ENCODE peak calls at places on chromosomes 12 and 14, in ten cellular contexts. One of them, this sample, is unnamed.

GRCh38 chr12:68405292-68405900 is 73.2 kb upstream of the MDM1 start:
- DNase-seq in left colon: no peak
- DNase-seq in AG10803: peak; percentile 71
- DNase-seq in activated CD4-positive, alpha-beta T cell treated with anti-CD3 and anti-CD28 coated beads for 36 hours: no peak
- DNase-seq in CD4-positive, alpha-beta T cell: no peak
- DNase-seq in iPS-NIHi11: no peak
- DNase-seq in GM20000: no peak
- DNase-seq in putamen: no peak
- DNase-seq in HFF-Myc: no peak
- DNase-seq in activated T-helper 1 cell treated with anti-CD3 and anti-CD28 coated beads, Interleukin-12 subunit alpha, Interleukin-12 subunit beta, Interleukin-2, Interleukin-4 antibody, amounts not matched to agents 30 ng/mL and 10 ng/mL and 1 ng/mL, durations not matched to agents 14 hours and 24 hours and 36 hours: no peak
- DNase-seq in this sample: no peak

GRCh38 chr14:39169541-39169900 is 612 bp downstream of the TRAPPC6B start:
- DNase-seq in left colon: no peak
- DNase-seq in AG10803: no peak
- DNase-seq in activated CD4-positive, alpha-beta T cell treated with anti-CD3 and anti-CD28 coated beads for 36 hours: no peak
- DNase-seq in CD4-positive, alpha-beta T cell: no peak
- DNase-seq in iPS-NIHi11: no peak
- DNase-seq in GM20000: no peak
- DNase-seq in putamen: no peak
- DNase-seq in HFF-Myc: no peak
- DNase-seq in activated T-helper 1 cell treated with anti-CD3 and anti-CD28 coated beads, Interleukin-12 subunit alpha, Interleukin-12 subunit beta, Interleukin-2, Interleukin-4 antibody, amounts not matched to agents 30 ng/mL and 10 ng/mL and 1 ng/mL, durations not matched to agents 14 hours and 24 hours and 36 hours: no peak
- DNase-seq in this sample: no peak

GRCh38 chr14:102196436-102197230 is 56.9 kb downstream of the WDR20 start:
- DNase-seq in left colon: no peak
- DNase-seq in AG10803: no peak
- DNase-seq in activated CD4-positive, alpha-beta T cell treated with anti-CD3 and anti-CD28 coated beads for 36 hours: no peak
- DNase-seq in CD4-positive, alpha-beta T cell: no peak
- DNase-seq in iPS-NIHi11: no peak
- DNase-seq in GM20000: no peak
- DNase-seq in putamen: peak; percentile 97
- DNase-seq in HFF-Myc: no peak
- DNase-seq in activated T-helper 1 cell treated with anti-CD3 and anti-CD28 coated beads, Interleukin-12 subunit alpha, Interleukin-12 subunit beta, Interleukin-2, Interleukin-4 antibody, amounts not matched to agents 30 ng/mL and 10 ng/mL and 1 ng/mL, durations not matched to agents 14 hours and 24 hours and 36 hours: no peak
- DNase-seq in this sample: no peak

GRCh38 chr14:75335588-75335987 is 57.0 kb downstream of the FOS start:
- DNase-seq in left colon: no peak
- DNase-seq in AG10803: no peak
- DNase-seq in activated CD4-positive, alpha-beta T cell treated with anti-CD3 and anti-CD28 coated beads for 36 hours: no peak
- DNase-seq in CD4-positive, alpha-beta T cell: no peak
- DNase-seq in iPS-NIHi11: peak; percentile 39
- DNase-seq in GM20000: no peak
- DNase-seq in putamen: peak; percentile 59
- DNase-seq in HFF-Myc: no peak
- DNase-seq in activated T-helper 1 cell treated with anti-CD3 and anti-CD28 coated beads, Interleukin-12 subunit alpha, Interleukin-12 subunit beta, Interleukin-2, Interleukin-4 antibody, amounts not matched to agents 30 ng/mL and 10 ng/mL and 1 ng/mL, durations not matched to agents 14 hours and 24 hours and 36 hours: no peak
- DNase-seq in this sample: no peak

GRCh38 chr14:35365130-35366047 is 39.2 kb downstream of the NFKBIA start:
- DNase-seq in left colon: peak; percentile 81
- DNase-seq in AG10803: peak; percentile 83
- DNase-seq in activated CD4-positive, alpha-beta T cell treated with anti-CD3 and anti-CD28 coated beads for 36 hours: peak; percentile 93
- DNase-seq in CD4-positive, alpha-beta T cell: peak; percentile 26
- DNase-seq in iPS-NIHi11: no peak
- DNase-seq in GM20000: peak; percentile 63
- DNase-seq in putamen: no peak
- DNase-seq in HFF-Myc: no peak
- DNase-seq in activated T-helper 1 cell treated with anti-CD3 and anti-CD28 coated beads, Interleukin-12 subunit alpha, Interleukin-12 subunit beta, Interleukin-2, Interleukin-4 antibody, amounts not matched to agents 30 ng/mL and 10 ng/mL and 1 ng/mL, durations not matched to agents 14 hours and 24 hours and 36 hours: peak; percentile 52
- DNase-seq in this sample: peak; percentile 41

GRCh38 chr14:100640481-100641273 is 53.5 kb upstream of the BEGAIN start:
- DNase-seq in left colon: no peak
- DNase-seq in AG10803: no peak
- DNase-seq in activated CD4-positive, alpha-beta T cell treated with anti-CD3 and anti-CD28 coated beads for 36 hours: peak; percentile 89
- DNase-seq in CD4-positive, alpha-beta T cell: peak; percentile 74
- DNase-seq in iPS-NIHi11: no peak
- DNase-seq in GM20000: peak; percentile 63
- DNase-seq in putamen: no peak
- DNase-seq in HFF-Myc: no peak
- DNase-seq in activated T-helper 1 cell treated with anti-CD3 and anti-CD28 coated beads, Interleukin-12 subunit alpha, Interleukin-12 subunit beta, Interleukin-2, Interleukin-4 antibody, amounts not matched to agents 30 ng/mL and 10 ng/mL and 1 ng/mL, durations not matched to agents 14 hours and 24 hours and 36 hours: peak; percentile 79
- DNase-seq in this sample: peak; percentile 64

GRCh38 chr14:55604900-55605418 is 25.0 kb downstream of the KTN1 start:
- DNase-seq in left colon: no peak
- DNase-seq in AG10803: no peak
- DNase-seq in activated CD4-positive, alpha-beta T cell treated with anti-CD3 and anti-CD28 coated beads for 36 hours: no peak
- DNase-seq in CD4-positive, alpha-beta T cell: no peak
- DNase-seq in iPS-NIHi11: no peak
- DNase-seq in GM20000: no peak
- DNase-seq in putamen: no peak
- DNase-seq in HFF-Myc: no peak
- DNase-seq in activated T-helper 1 cell treated with anti-CD3 and anti-CD28 coated beads, Interleukin-12 subunit alpha, Interleukin-12 subunit beta, Interleukin-2, Interleukin-4 antibody, amounts not matched to agents 30 ng/mL and 10 ng/mL and 1 ng/mL, durations not matched to agents 14 hours and 24 hours and 36 hours: no peak
- DNase-seq in this sample: no peak

GRCh38 chr12:110117948-110118685 is 6.0 kb upstream of the IFT81 start:
- DNase-seq in left colon: no peak
- DNase-seq in AG10803: no peak
- DNase-seq in activated CD4-positive, alpha-beta T cell treated with anti-CD3 and anti-CD28 coated beads for 36 hours: no peak
- DNase-seq in CD4-positive, alpha-beta T cell: no peak
- DNase-seq in iPS-NIHi11: no peak
- DNase-seq in GM20000: no peak
- DNase-seq in putamen: no peak
- DNase-seq in HFF-Myc: no peak
- DNase-seq in activated T-helper 1 cell treated with anti-CD3 and anti-CD28 coated beads, Interleukin-12 subunit alpha, Interleukin-12 subunit beta, Interleukin-2, Interleukin-4 antibody, amounts not matched to agents 30 ng/mL and 10 ng/mL and 1 ng/mL, durations not matched to agents 14 hours and 24 hours and 36 hours: no peak
- DNase-seq in this sample: no peak

GRCh38 chr12:85872497-85873091 is 1.5 kb upstream of the NTS start:
- DNase-seq in left colon: no peak
- DNase-seq in AG10803: peak; percentile 67
- DNase-seq in activated CD4-positive, alpha-beta T cell treated with anti-CD3 and anti-CD28 coated beads for 36 hours: no peak
- DNase-seq in CD4-positive, alpha-beta T cell: no peak
- DNase-seq in iPS-NIHi11: peak; percentile 21
- DNase-seq in GM20000: peak; percentile 27
- DNase-seq in putamen: peak; percentile 37
- DNase-seq in HFF-Myc: peak; percentile 33
- DNase-seq in activated T-helper 1 cell treated with anti-CD3 and anti-CD28 coated beads, Interleukin-12 subunit alpha, Interleukin-12 subunit beta, Interleukin-2, Interleukin-4 antibody, amounts not matched to agents 30 ng/mL and 10 ng/mL and 1 ng/mL, durations not matched to agents 14 hours and 24 hours and 36 hours: no peak
- DNase-seq in this sample: peak; percentile 73

GRCh38 chr14:76589246-76589645 is 172.0 kb upstream of the VASH1 start:
- DNase-seq in left colon: no peak
- DNase-seq in AG10803: no peak
- DNase-seq in activated CD4-positive, alpha-beta T cell treated with anti-CD3 and anti-CD28 coated beads for 36 hours: no peak
- DNase-seq in CD4-positive, alpha-beta T cell: no peak
- DNase-seq in iPS-NIHi11: no peak
- DNase-seq in GM20000: no peak
- DNase-seq in putamen: no peak
- DNase-seq in HFF-Myc: no peak
- DNase-seq in activated T-helper 1 cell treated with anti-CD3 and anti-CD28 coated beads, Interleukin-12 subunit alpha, Interleukin-12 subunit beta, Interleukin-2, Interleukin-4 antibody, amounts not matched to agents 30 ng/mL and 10 ng/mL and 1 ng/mL, durations not matched to agents 14 hours and 24 hours and 36 hours: no peak
- DNase-seq in this sample: no peak

GRCh38 chr14:52730708-52731111 is 744 bp downstream of the STYX start:
- DNase-seq in left colon: no peak
- DNase-seq in AG10803: peak; percentile 11
- DNase-seq in activated CD4-positive, alpha-beta T cell treated with anti-CD3 and anti-CD28 coated beads for 36 hours: no peak
- DNase-seq in CD4-positive, alpha-beta T cell: no peak
- DNase-seq in iPS-NIHi11: no peak
- DNase-seq in GM20000: no peak
- DNase-seq in putamen: no peak
- DNase-seq in HFF-Myc: no peak
- DNase-seq in activated T-helper 1 cell treated with anti-CD3 and anti-CD28 coated beads, Interleukin-12 subunit alpha, Interleukin-12 subunit beta, Interleukin-2, Interleukin-4 antibody, amounts not matched to agents 30 ng/mL and 10 ng/mL and 1 ng/mL, durations not matched to agents 14 hours and 24 hours and 36 hours: no peak
- DNase-seq in this sample: no peak

GRCh38 chr12:57621497-57622292 is 10.5 kb downstream of the ARHGEF25 start:
- DNase-seq in left colon: no peak
- DNase-seq in AG10803: peak; percentile 13
- DNase-seq in activated CD4-positive, alpha-beta T cell treated with anti-CD3 and anti-CD28 coated beads for 36 hours: peak; percentile 79
- DNase-seq in CD4-positive, alpha-beta T cell: peak; percentile 49
- DNase-seq in iPS-NIHi11: peak; percentile 91
- DNase-seq in GM20000: peak; percentile 88
- DNase-seq in putamen: no peak
- DNase-seq in HFF-Myc: no peak
- DNase-seq in activated T-helper 1 cell treated with anti-CD3 and anti-CD28 coated beads, Interleukin-12 subunit alpha, Interleukin-12 subunit beta, Interleukin-2, Interleukin-4 antibody, amounts not matched to agents 30 ng/mL and 10 ng/mL and 1 ng/mL, durations not matched to agents 14 hours and 24 hours and 36 hours: peak; percentile 48
- DNase-seq in this sample: peak; percentile 40

GRCh38 chr12:19273482-19274330 is 144.2 kb downstream of the PLEKHA5 start:
- DNase-seq in left colon: peak; percentile 56
- DNase-seq in AG10803: peak; percentile 97
- DNase-seq in activated CD4-positive, alpha-beta T cell treated with anti-CD3 and anti-CD28 coated beads for 36 hours: peak; percentile 71
- DNase-seq in CD4-positive, alpha-beta T cell: peak; percentile 52
- DNase-seq in iPS-NIHi11: peak; percentile 39
- DNase-seq in GM20000: no peak
- DNase-seq in putamen: no peak
- DNase-seq in HFF-Myc: peak; percentile 97
- DNase-seq in activated T-helper 1 cell treated with anti-CD3 and anti-CD28 coated beads, Interleukin-12 subunit alpha, Interleukin-12 subunit beta, Interleukin-2, Interleukin-4 antibody, amounts not matched to agents 30 ng/mL and 10 ng/mL and 1 ng/mL, durations not matched to agents 14 hours and 24 hours and 36 hours: no peak
- DNase-seq in this sample: no peak

GRCh38 chr12:114476159-114476558 is 70.2 kb upstream of the TBX5 start:
- DNase-seq in left colon: no peak
- DNase-seq in AG10803: peak; percentile 60
- DNase-seq in activated CD4-positive, alpha-beta T cell treated with anti-CD3 and anti-CD28 coated beads for 36 hours: no peak
- DNase-seq in CD4-positive, alpha-beta T cell: no peak
- DNase-seq in iPS-NIHi11: no peak
- DNase-seq in GM20000: no peak
- DNase-seq in putamen: peak; percentile 5
- DNase-seq in HFF-Myc: peak; percentile 33
- DNase-seq in activated T-helper 1 cell treated with anti-CD3 and anti-CD28 coated beads, Interleukin-12 subunit alpha, Interleukin-12 subunit beta, Interleukin-2, Interleukin-4 antibody, amounts not matched to agents 30 ng/mL and 10 ng/mL and 1 ng/mL, durations not matched to agents 14 hours and 24 hours and 36 hours: no peak
- DNase-seq in this sample: no peak

GRCh38 chr14:72615511-72616121 is 278.3 kb downstream of the DPF3 start:
- DNase-seq in left colon: no peak
- DNase-seq in AG10803: peak; percentile 22
- DNase-seq in activated CD4-positive, alpha-beta T cell treated with anti-CD3 and anti-CD28 coated beads for 36 hours: no peak
- DNase-seq in CD4-positive, alpha-beta T cell: no peak
- DNase-seq in iPS-NIHi11: peak; percentile 31
- DNase-seq in GM20000: no peak
- DNase-seq in putamen: no peak
- DNase-seq in HFF-Myc: no peak
- DNase-seq in activated T-helper 1 cell treated with anti-CD3 and anti-CD28 coated beads, Interleukin-12 subunit alpha, Interleukin-12 subunit beta, Interleukin-2, Interleukin-4 antibody, amounts not matched to agents 30 ng/mL and 10 ng/mL and 1 ng/mL, durations not matched to agents 14 hours and 24 hours and 36 hours: no peak
- DNase-seq in this sample: no peak

This sample was measured in MM.1S.